ENCODE peak calls at places on chromosomes 3 and 15, in eight cellular contexts. U, Y, K, B, P, L, J and O are unnamed samples. For H3K27me3 and H3K4me1, the result is how much of the 10 kb centered on the place peaks cover.

GRCh38 chr3:39601241-39601640 is 133.8 kb downstream of the MOBP start:
- DNase-seq in B (no peak), Y (no peak), P (no peak), K (no peak), U (peak), L (no peak), J (no peak), O (no peak)

GRCh38 chr3:71056327-71056726 is 527.2 kb downstream of the FOXP1 start:
- DNase-seq in B (no peak), J (no peak), U (peak), L (no peak), K (peak), P (no peak), Y (no peak), O (no peak)

GRCh38 chr3:16855497-16855896 is 29.3 kb upstream of the PLCL2 start:
- DNase-seq in U (no peak), P (no peak), Y (no peak), J (no peak), K (no peak), L (no peak), B (no peak), O (no peak)

GRCh38 chr3:112233083-112233482 is 60.9 kb downstream of the SLC9C1 start:
- DNase-seq in K (no peak), L (no peak), Y (no peak), B (no peak), U (no peak), P (no peak), J (no peak), O (no peak)

GRCh38 chr3:11195721-11196332 is 41.5 kb downstream of the HRH1 start:
- DNase-seq in J (no peak), P (peak), B (no peak), L (no peak), Y (no peak), K (no peak), U (peak), O (no peak)

GRCh38 chr3:173690542-173690941 is 293.0 kb downstream of the NLGN1 start:
- DNase-seq in U (no peak), Y (no peak), P (no peak), B (no peak), J (no peak), K (no peak), L (no peak), O (no peak)

GRCh38 chr15:57505056-57505713 is 86.5 kb upstream of the MYZAP start:
- DNase-seq in P (no peak), Y (no peak), U (peak), J (no peak), L (no peak), K (no peak), B (no peak), O (peak)

GRCh38 chr15:73937726-73938125 is 11.5 kb downstream of the LOXL1 start:
- DNase-seq in Y (no peak), P (no peak), L (no peak), J (peak), U (no peak), B (no peak), K (no peak), O (no peak)

GRCh38 chr3:72659609-72660008 is 188.6 kb downstream of the SHQ1 start:
- DNase-seq in J (no peak), Y (no peak), K (no peak), B (no peak), L (no peak), U (no peak), P (no peak), O (no peak)

GRCh38 chr3:29099296-29099695 is 181.6 kb upstream of the RBMS3 start:
- DNase-seq in U (peak), B (no peak), K (no peak), J (no peak), Y (no peak), P (no peak), L (no peak), O (no peak)

DNA sequence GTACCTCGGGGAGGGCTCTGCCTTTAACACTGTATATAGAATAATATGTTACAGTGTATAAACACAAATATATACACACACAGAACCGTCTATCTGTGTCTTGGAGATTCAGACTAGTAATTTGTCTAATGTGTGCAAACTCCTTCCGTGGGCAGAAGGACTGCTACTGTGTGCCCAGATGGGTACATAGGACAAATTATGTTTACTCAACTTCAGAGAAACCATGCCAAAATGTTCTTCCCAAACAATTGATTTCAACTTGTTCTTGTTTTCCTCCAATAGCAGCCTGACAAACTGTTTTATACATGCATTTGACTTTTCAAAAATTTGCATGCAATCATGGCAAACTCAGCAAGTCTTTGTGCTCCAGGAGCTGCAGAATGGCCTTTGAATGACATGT is 97.5 kb downstream of the FRMD5 start:
- DNase-seq in U (no peak), K (no peak), Y (no peak), L (no peak), J (no peak), B (no peak), P (no peak), O (no peak)
- H3K4me3 ChIP-seq in U (no peak), K (no peak), Y (no peak), L (no peak), J (no peak), B (no peak), P (no peak), O (no peak)

GRCh38 chr15:46766021-46766420 is 951.3 kb upstream of the SEMA6D start:
- DNase-seq in P (no peak), Y (no peak), J (no peak), U (no peak), B (no peak), K (no peak), L (no peak), O (no peak)

GRCh38 chr15:46773016-46773415 is 944.3 kb upstream of the SEMA6D start:
- DNase-seq in K (no peak), J (no peak), Y (no peak), U (no peak), P (no peak), L (no peak), B (no peak), O (no peak)

DNA sequence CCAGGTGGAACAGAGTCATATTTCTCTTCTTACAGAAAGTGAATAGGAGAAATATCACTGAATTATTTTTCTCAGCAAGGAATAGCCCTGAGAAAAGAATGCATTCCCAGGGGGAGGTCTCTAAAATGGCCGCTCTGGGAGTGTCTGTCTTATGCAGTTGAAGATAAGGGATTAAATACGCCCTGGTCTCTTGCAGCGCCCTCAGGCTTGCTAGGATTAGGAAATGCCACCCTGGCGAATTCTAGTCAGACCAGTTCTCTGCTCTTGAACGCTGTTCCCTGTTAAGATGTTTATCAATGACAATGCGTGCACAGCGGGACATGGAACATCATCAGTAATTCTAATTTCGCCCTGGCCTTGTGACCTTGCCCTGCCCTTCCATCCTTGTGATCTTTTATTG is 949.0 kb upstream of the SEMA6D start:
- DNase-seq in B (no peak), K (no peak), J (no peak), P (peak), U (no peak), L (no peak), Y (no peak), O (no peak)
- H3K27me3 ChIP-seq in B (under half), K (under half), J (under half), P (under half), U (under half), L (under half), Y (under half), O (under half)

GRCh38 chr3:185818267-185818875 is 6.5 kb downstream of the IGF2BP2 start:
- DNase-seq in P (peak), Y (no peak), L (no peak), K (no peak), U (no peak), B (no peak), J (no peak), O (no peak)
- H3K4me1 ChIP-seq in P (half or more), Y (under half), L (under half), K (under half), U (half or more), B (half or more), J (under half), O (under half)

GRCh38 chr3:42838571-42838970 is 29.3 kb downstream of the ACKR2 start:
- DNase-seq in L (no peak), P (no peak), U (no peak), B (no peak), J (no peak), Y (no peak), K (no peak), O (no peak)
- H3K4me3 ChIP-seq in L (no peak), P (no peak), U (no peak), B (no peak), J (no peak), Y (no peak), K (no peak), O (no peak)

GRCh38 chr3:62379206-62379834 is 6.0 kb upstream of the FEZF2 start:
- DNase-seq in Y (no peak), U (no peak), L (no peak), B (no peak), J (no peak), K (no peak), P (peak), O (no peak)

GRCh38 chr3:62375655-62376054 is 2.3 kb upstream of the FEZF2 start:
- DNase-seq in L (no peak), P (peak), J (no peak), K (no peak), B (no peak), U (no peak), Y (no peak), O (no peak)

GRCh38 chr3:62376187-62376720 is 2.9 kb upstream of the FEZF2 start:
- DNase-seq in K (no peak), P (no peak), L (no peak), U (no peak), B (no peak), J (no peak), Y (no peak), O (no peak)

GRCh38 chr3:62376906-62377865 is 3.8 kb upstream of the FEZF2 start:
- DNase-seq in B (no peak), U (no peak), J (no peak), P (peak), K (no peak), L (no peak), Y (no peak), O (no peak)

GRCh38 chr3:62378329-62378789 is 5.0 kb upstream of the FEZF2 start:
- DNase-seq in B (no peak), P (peak), L (no peak), Y (no peak), J (no peak), K (no peak), U (no peak), O (no peak)
- H3K27me3 ChIP-seq in B (half or more), P (half or more), L (under half), Y (under half), J (half or more), K (under half), U (half or more), O (half or more)

GRCh38 chr15:85620321-85621044 is 174.2 kb downstream of the KLHL25 start:
- DNase-seq in L (no peak), P (no peak), Y (no peak), J (no peak), U (peak), B (no peak), K (no peak), O (no peak)
- H3K4me1 ChIP-seq in L (under half), P (under half), Y (under half), J (half or more), U (half or more), B (under half), K (half or more), O (under half)

GRCh38 chr3:120681018-120681417 is 1.0 kb downstream of the HGD start:
- DNase-seq in Y (no peak), K (peak), U (no peak), P (no peak), B (no peak), L (no peak), J (no peak), O (no peak)

GRCh38 chr3:120680193-120680894 is 1.7 kb downstream of the HGD start:
- DNase-seq in P (peak), B (no peak), U (no peak), L (no peak), Y (no peak), J (no peak), K (peak), O (no peak)

GRCh38 chr3:120682095-120682681 is at the start of gene HGD:
- DNase-seq in L (no peak), P (no peak), K (no peak), Y (no peak), J (no peak), B (no peak), U (no peak), O (peak)

GRCh38 chr3:120683213-120683612 is 1.2 kb upstream of the HGD start:
- DNase-seq in P (no peak), K (no peak), Y (no peak), B (no peak), J (no peak), L (no peak), U (no peak), O (no peak)

DNA sequence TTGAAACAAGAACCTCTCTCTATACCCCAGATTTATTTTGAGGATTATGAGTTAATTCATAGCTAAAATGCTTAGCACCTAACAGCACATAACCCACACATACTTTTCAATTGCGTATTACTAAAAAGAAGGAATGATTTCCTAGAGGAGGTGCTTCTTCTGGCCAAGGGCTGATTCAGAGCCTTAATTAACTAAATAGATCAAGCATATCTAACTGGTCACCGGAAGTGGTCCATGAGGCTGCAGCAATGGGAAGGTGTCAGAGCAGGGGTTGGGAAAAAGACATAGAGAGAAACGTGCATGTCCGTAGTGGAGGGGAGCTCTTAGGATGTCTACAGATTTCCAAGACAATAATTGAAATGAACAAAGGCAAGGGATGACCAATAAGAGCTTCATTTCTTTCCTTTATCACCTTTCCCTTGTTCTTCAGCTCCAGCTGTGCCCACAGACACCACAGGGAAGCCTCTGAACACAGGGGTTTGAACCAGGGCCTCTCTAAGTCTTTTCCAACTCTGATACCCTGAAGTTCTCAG is 467 bp downstream of the HGD start:
- DNase-seq in L (no peak), Y (no peak), J (no peak), B (no peak), K (no peak), U (no peak), P (no peak), O (no peak)
- H3K4me3 ChIP-seq in L (no peak), Y (no peak), J (no peak), B (no peak), K (no peak), U (no peak), P (no peak), O (peak)

DNA sequence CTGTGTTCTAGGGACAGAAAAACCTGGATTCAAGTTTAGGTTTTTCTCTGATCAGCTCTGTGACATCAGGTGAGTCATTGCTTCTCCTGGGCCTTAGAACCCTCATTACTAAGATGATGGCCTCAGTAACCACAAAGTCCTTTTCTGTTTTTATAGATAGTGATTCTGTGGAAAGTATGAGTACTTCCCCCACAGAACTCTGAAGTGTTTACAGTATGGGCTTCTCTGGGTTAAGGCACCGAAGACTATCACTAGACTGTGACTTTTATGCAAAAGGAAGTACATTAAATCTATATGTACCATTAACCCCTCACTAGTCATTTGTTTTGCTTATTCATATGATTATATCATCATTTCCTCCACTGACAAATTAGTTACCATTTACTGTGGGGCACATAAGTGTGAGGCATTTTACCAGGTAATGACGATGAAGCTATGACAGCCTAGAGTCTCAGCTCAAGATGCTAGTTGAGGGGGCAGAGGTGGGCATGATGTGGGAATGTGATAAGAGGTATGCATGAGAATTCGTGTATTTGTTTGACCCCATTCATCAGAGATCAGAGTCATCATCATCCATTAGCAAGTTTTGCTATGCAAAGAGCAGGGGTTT is 15.0 kb upstream of the RORA start:
- DNase-seq in U (no peak), P (no peak), Y (no peak), J (no peak), K (no peak), L (no peak), B (no peak), O (no peak)
- H3K27me3 ChIP-seq in U (under half), P (under half), Y (under half), J (under half), K (under half), L (under half), B (under half), O (under half)

GRCh38 chr3:30467596-30468238 is 138.7 kb upstream of the TGFBR2 start:
- DNase-seq in L (no peak), P (no peak), J (no peak), Y (no peak), K (no peak), U (no peak), B (no peak), O (no peak)

GRCh38 chr3:30472090-30472489 is 134.3 kb upstream of the TGFBR2 start:
- DNase-seq in J (no peak), L (no peak), U (no peak), P (no peak), K (no peak), B (no peak), Y (no peak), O (no peak)

GRCh38 chr3:30469125-30469524 is 137.3 kb upstream of the TGFBR2 start:
- DNase-seq in U (no peak), K (no peak), L (no peak), B (no peak), Y (no peak), J (no peak), P (no peak), O (no peak)

GRCh38 chr3:30471076-30471475 is 135.3 kb upstream of the TGFBR2 start:
- DNase-seq in Y (no peak), L (no peak), J (no peak), K (no peak), P (no peak), B (no peak), U (peak), O (no peak)

GRCh38 chr3:30470566-30470965 is 135.8 kb upstream of the TGFBR2 start:
- DNase-seq in P (no peak), B (no peak), J (no peak), L (no peak), K (no peak), U (no peak), Y (no peak), O (no peak)
- H3K4me1 ChIP-seq in P (under half), B (under half), J (under half), L (under half), K (under half), U (under half), Y (under half), O (under half)